ENCODE peak calls at places on chromosomes 11 and 22, in nine cellular contexts. W, M, S, J, I, L, N, B and E are unnamed samples.

GRCh38 chr22:17869285-17870096 is 95.2 kb upstream of the BID start:
- DNase-seq in J (no peak), L (no peak), M (no peak), N (no peak), I (no peak), W (no peak), B (no peak), S (no peak), E (no peak)

GRCh38 chr22:39908737-39909136 is 7.9 kb downstream of the GRAP2 start:
- DNase-seq in I (no peak), W (peak; percentile 8), N (no peak), M (no peak), J (no peak), S (no peak), B (no peak), L (no peak), E (no peak)

GRCh38 chr11:134120921-134121526 is 52.2 kb downstream of the JAM3 start:
- DNase-seq in L (peak; percentile 78), W (peak; percentile 52), J (no peak), I (peak; percentile 59), N (no peak), B (no peak), S (no peak), M (no peak), E (no peak)

GRCh38 chr11:75148436-75148983 is 2.4 kb upstream of the SLCO2B1 start:
- DNase-seq in M (no peak), B (no peak), J (no peak), I (no peak), W (no peak), N (no peak), L (no peak), S (no peak), E (no peak)

GRCh38 chr22:44202261-44202789 is 21.6 kb downstream of the PARVG start:
- DNase-seq in W (peak; percentile 90), B (no peak), S (no peak), J (no peak), I (no peak), N (no peak), M (no peak), L (peak; percentile 79), E (no peak)

GRCh38 chr22:17578129-17578754 is 14.9 kb downstream of the SLC25A18 start:
- DNase-seq in M (peak; percentile 81), W (peak; percentile 36), B (no peak), L (peak; percentile 65), I (peak; percentile 82), N (no peak), S (peak; percentile 80), J (no peak), E (no peak)

GRCh38 chr11:76152741-76153608 is 53.3 kb downstream of the WNT11 start:
- DNase-seq in M (peak; percentile 62), B (no peak), W (no peak), J (peak; percentile 71), N (no peak), L (no peak), I (no peak), S (peak; percentile 33), E (peak; percentile 63)

GRCh38 chr11:94871491-94872185 is 101.7 kb downstream of the CWC15 start:
- DNase-seq in M (no peak), B (no peak), I (no peak), J (no peak), L (no peak), S (no peak), N (no peak), W (no peak), E (peak; percentile 31)

GRCh38 chr11:86672007-86672621 is at the start of gene ME3:
- DNase-seq in W (peak; percentile 44), I (peak; percentile 87), B (no peak), L (peak; percentile 59), M (peak; percentile 89), N (peak; percentile 37), S (peak; percentile 79), J (peak; percentile 86), E (peak; percentile 86)

GRCh38 chr11:78350646-78351165 is 66.9 kb downstream of the GAB2 start:
- DNase-seq in J (no peak), M (no peak), S (no peak), I (no peak), L (peak; percentile 64), W (peak; percentile 47), B (no peak), N (no peak), E (no peak)

GRCh38 chr11:31236052-31236652 is 133.4 kb downstream of the DCDC1 start:
- DNase-seq in I (no peak), N (no peak), J (no peak), L (peak; percentile 35), W (no peak), M (no peak), S (no peak), B (no peak), E (no peak)

GRCh38 chr11:1746516-1746931 is 3.9 kb downstream of the IFITM10 start:
- DNase-seq in B (no peak), N (no peak), M (no peak), L (no peak), W (no peak), J (peak; percentile 85), I (no peak), S (peak; percentile 57), E (peak; percentile 36)

GRCh38 chr11:74710291-74710938 is 20.8 kb downstream of the CHRDL2 start:
- DNase-seq in J (no peak), S (no peak), I (no peak), N (no peak), W (peak; percentile 46), B (no peak), M (no peak), L (no peak), E (peak; percentile 59)

GRCh38 chr11:128022007-128022368 is 565.4 kb downstream of the ETS1 start:
- DNase-seq in S (no peak), J (no peak), M (no peak), L (peak; percentile 53), B (no peak), N (no peak), I (no peak), W (peak; percentile 81), E (no peak)

GRCh38 chr11:88979641-88980040 is 86.1 kb downstream of the GRM5 start:
- DNase-seq in N (no peak), I (no peak), J (no peak), B (no peak), S (no peak), W (peak; percentile 76), L (peak; percentile 1), M (no peak), E (no peak)

GRCh38 chr11:114191893-114192292 is 104.3 kb upstream of the NNMT start:
- DNase-seq in L (no peak), J (no peak), I (no peak), M (no peak), W (no peak), N (no peak), B (no peak), S (no peak), E (no peak)

GRCh38 chr22:45552580-45553332 is 50.1 kb downstream of the FBLN1 start:
- DNase-seq in J (no peak), M (no peak), N (no peak), B (no peak), W (peak; percentile 96), I (peak; percentile 94), L (peak; percentile 97), S (no peak), E (peak; percentile 69)

DNA sequence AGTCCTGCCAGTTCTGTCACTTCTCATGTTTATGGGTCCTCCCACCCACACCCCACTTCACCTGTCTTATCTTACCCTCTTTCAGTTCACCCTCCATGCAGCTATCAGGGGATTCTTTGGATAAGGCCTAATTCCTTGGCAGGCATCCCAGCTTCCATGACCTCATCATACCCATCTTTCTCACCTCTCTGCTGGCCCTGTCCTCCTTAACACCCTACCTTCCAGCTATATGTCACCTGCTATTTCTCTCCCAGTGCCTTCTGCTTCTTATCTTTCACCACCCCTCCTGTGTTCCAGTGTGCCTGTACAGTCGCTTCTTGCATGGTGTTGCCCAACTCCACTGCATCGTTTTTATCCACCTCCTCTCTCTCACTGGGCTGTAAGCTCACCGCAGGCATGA is 28.3 kb downstream of the SNU13 start:
- DNase-seq in J (no peak), N (no peak), W (peak; percentile 12), B (no peak), M (no peak), S (peak; percentile 17), I (no peak), L (no peak), E (no peak)
- H3K27ac ChIP-seq in J (no peak overlapping the region), N (no peak overlapping the region), W (no peak overlapping the region), B (no peak overlapping the region), M (no peak overlapping the region), S (no peak overlapping the region), I (no peak overlapping the region), L (no peak overlapping the region), E (no peak overlapping the region)

DNA sequence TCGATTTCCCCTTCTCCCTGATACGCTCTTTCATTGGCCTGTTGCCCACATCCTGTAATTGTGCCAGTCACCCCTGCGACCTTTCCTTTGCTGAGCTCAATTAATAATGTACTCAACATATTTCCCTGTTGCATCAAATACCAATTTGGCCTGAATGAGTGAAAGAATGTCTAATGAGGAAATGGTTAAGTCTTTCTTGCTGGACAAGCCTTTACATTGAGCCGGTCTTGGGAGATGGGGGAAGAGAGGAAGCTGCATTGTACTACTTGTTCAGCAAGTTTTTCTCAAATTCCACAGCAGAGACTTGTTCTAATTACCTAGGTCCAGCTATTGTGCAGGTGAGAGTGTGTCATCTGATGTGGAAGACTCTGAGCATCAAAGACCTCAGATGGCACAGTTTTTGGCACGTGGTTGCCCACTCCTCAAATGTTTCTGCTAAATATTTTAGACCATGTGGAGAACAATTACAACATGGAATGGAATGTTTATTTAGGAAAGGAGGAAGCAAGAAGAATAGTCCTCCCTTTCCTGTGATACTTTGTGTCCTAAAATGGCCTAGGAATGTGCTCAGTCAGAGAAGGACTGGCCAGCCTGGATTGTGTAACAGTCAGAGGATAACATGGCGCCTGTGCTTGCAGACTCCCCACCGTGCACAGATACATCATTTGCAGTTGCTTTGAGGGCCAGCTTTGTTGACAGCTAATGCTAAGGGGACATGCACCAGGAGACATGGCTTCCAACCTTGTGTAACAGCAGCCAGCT is 129.5 kb upstream of the E2F8 start:
- DNase-seq in M (no peak), I (no peak), N (no peak), L (peak; percentile 67), W (peak; percentile 31), J (no peak), S (no peak), B (no peak), E (no peak)
- H3K4me3 ChIP-seq in M (no peak overlapping the region), I (no peak overlapping the region), N (no peak overlapping the region), L (no peak overlapping the region), W (no peak overlapping the region), J (no peak overlapping the region), S (no peak overlapping the region), B (no peak overlapping the region), E (no peak overlapping the region)

GRCh38 chr11:61834278-61835004 is 6.3 kb downstream of the FADS2 start:
- DNase-seq in S (no peak), I (peak; percentile 90), W (peak; percentile 47), N (peak; percentile 22), B (no peak), M (no peak), L (peak; percentile 90), J (no peak), E (peak; percentile 78)
- H3K4me1 ChIP-seq in S (peaks cover 14% of the 10 kb centered on the region), I (peaks cover 17% of the 10 kb centered on the region), W (peaks cover 15% of the 10 kb centered on the region), N (peaks cover 14% of the 10 kb centered on the region), B (peaks cover 22% of the 10 kb centered on the region), M (no peaks in the 10 kb centered on the region), L (peaks cover 22% of the 10 kb centered on the region), J (peaks cover 33% of the 10 kb centered on the region), E (peaks cover 8% of the 10 kb centered on the region)

DNA sequence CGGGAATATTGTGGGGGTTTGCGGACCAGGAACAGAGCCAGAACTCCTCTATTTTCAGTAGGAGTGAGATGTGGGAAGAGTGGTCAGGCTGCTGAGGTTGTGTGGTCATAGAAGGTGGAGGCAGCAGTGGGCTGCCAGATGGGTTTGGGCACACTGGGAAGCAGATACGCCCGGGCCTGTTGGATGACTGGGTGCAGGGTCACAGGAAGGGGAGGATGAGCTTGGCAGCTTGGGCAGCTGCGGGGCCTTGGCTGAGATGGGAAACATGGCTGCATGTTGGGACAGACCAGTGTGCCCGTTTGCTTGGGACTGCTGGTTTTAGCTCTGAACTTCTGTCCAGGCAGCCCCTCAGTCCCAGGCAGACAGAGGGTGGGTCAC is 11.4 kb downstream of the SHANK3 start:
- DNase-seq in S (no peak), J (no peak), W (no peak), L (no peak), B (no peak), N (no peak), M (no peak), I (no peak), E (peak; percentile 38)
- H3K27ac ChIP-seq in S (no peak overlapping the region), J (no peak overlapping the region), W (no peak overlapping the region), L (no peak overlapping the region), B (no peak overlapping the region), N (no peak overlapping the region), M (no peak overlapping the region), I (no peak overlapping the region), E (no peak overlapping the region)